ENCODE peak calls at places on chromosome 9, in five cellular contexts. Y is CD4-positive, alpha-beta T cell; K is ovary; F is mammary epithelial cell; J is dorsolateral prefrontal cortex. G is an unnamed sample.

GRCh38 chr9:36690769-36691168 is 118.1 kb downstream of the MELK start:
- DNase-seq in K (no peak), Y (no peak), F (no peak), J (no peak), G (no peak)

GRCh38 chr9:119788876-119789275 is 419.6 kb upstream of the BRINP1 start:
- DNase-seq in J (no peak), F (no peak), K (no peak), Y (no peak), G (no peak)

GRCh38 chr9:134188421-134189166 is 24.2 kb upstream of the RNU6ATAC start:
- DNase-seq in K (peak), F (no peak), Y (no peak), J (peak), G (no peak)

GRCh38 chr9:33452828-33453271 is 5.5 kb upstream of the AQP3 start:
- DNase-seq in Y (peak), K (peak), J (no peak), F (peak), G (peak)

GRCh38 chr9:94680621-94681020 is 41.3 kb upstream of the FBP1 start:
- DNase-seq in Y (no peak), K (no peak), J (no peak), F (no peak), G (no peak)

GRCh38 chr9:78549711-78550110 is 252.8 kb downstream of the PSAT1 start:
- DNase-seq in J (no peak), K (no peak), Y (no peak), F (no peak), G (no peak)

GRCh38 chr9:120892748-120893584 is 16.0 kb upstream of the PHF19 start:
- DNase-seq in K (no peak), J (no peak), Y (peak), F (peak), G (peak)

GRCh38 chr9:5089737-5090136 is 95.7 kb downstream of the INSL6 start:
- DNase-seq in J (no peak), K (no peak), Y (no peak), F (peak), G (no peak)

GRCh38 chr9:4196886-4197285 is 103.0 kb downstream of the GLIS3 start:
- DNase-seq in Y (no peak), J (no peak), F (peak), K (no peak), G (no peak)

GRCh38 chr9:3359778-3360177 is 166.0 kb downstream of the RFX3 start:
- DNase-seq in J (no peak), Y (no peak), F (no peak), K (no peak), G (no peak)

GRCh38 chr9:133708770-133709611 is 29.2 kb downstream of the SARDH start:
- DNase-seq in K (peak), Y (peak), F (no peak), J (no peak), G (no peak)

GRCh38 chr9:131308452-131308851 is 18.9 kb downstream of the PLPP7 start:
- DNase-seq in Y (no peak), K (no peak), J (no peak), F (no peak), G (no peak)

GRCh38 chr9:20321683-20322082 is 300.6 kb downstream of the MLLT3 start:
- DNase-seq in K (no peak), J (no peak), Y (peak), F (no peak), G (no peak)

GRCh38 chr9:12289711-12290110 is 403.5 kb upstream of the TYRP1 start:
- DNase-seq in J (no peak), K (no peak), Y (no peak), F (no peak), G (no peak)

GRCh38 chr9:22649384-22649783 is 202.8 kb downstream of the DMRTA1 start:
- DNase-seq in J (no peak), F (no peak), K (no peak), Y (no peak), G (no peak)

GRCh38 chr9:121776739-121777637 is 125.6 kb downstream of the DAB2IP start:
- DNase-seq in J (no peak), Y (no peak), F (no peak), K (no peak), G (no peak)

GRCh38 chr9:14913366-14913765 is 3.1 kb upstream of the FREM1 start:
- DNase-seq in K (no peak), J (no peak), F (no peak), Y (no peak), G (no peak)

GRCh38 chr9:89842267-89842768 is 237.5 kb downstream of the GADD45G start:
- DNase-seq in K (no peak), Y (no peak), J (no peak), F (no peak), G (no peak)

GRCh38 chr9:99634185-99634584 is 187.5 kb upstream of the NR4A3 start:
- DNase-seq in K (no peak), Y (no peak), J (no peak), F (no peak), G (no peak)

GRCh38 chr9:136847827-136848392 is 1.3 kb upstream of the PHPT1 start:
- DNase-seq in Y (peak), J (no peak), F (peak), K (peak), G (peak)

GRCh38 chr9:37437616-37438015 is 15.1 kb downstream of the GRHPR start:
- DNase-seq in Y (no peak), J (no peak), F (no peak), K (no peak), G (no peak)

GRCh38 chr9:107487521-107488399 is 1.8 kb downstream of the KLF4 start:
- DNase-seq in F (no peak), K (peak), Y (no peak), J (no peak), G (no peak)

DNA sequence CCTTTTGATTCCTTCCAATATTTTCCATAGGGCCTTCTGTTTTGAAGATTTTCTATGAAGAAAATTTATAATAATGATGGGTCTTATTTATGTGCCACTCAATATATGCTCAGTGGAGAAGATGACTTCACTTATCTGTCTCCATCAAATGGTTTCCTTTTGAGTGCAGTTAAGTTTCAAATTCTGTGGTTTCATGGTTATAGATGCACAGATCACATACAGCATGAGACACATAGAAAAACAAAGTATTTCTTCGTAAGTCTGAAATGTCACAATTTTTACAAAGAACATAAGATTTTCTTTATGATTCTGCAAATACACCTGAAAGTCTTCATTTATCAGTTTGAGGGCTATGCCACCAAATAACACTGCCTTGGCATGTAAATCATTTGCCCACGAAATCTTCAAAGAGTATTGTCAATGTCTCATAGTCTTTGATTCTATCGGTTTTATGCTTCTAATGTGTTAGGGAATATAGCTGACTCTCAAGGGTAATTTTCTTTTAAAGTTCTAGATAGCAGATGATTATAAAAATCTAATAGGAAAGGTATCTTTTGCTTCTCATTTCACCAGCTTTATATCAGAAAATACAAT is 14.1 kb downstream of the CFAP95 start:
- DNase-seq in J (no peak), K (no peak), F (no peak), Y (no peak), G (no peak)
- H3K27ac ChIP-seq in J (no peak), K (no peak), F (no peak), Y (no peak), G (no peak)

DNA sequence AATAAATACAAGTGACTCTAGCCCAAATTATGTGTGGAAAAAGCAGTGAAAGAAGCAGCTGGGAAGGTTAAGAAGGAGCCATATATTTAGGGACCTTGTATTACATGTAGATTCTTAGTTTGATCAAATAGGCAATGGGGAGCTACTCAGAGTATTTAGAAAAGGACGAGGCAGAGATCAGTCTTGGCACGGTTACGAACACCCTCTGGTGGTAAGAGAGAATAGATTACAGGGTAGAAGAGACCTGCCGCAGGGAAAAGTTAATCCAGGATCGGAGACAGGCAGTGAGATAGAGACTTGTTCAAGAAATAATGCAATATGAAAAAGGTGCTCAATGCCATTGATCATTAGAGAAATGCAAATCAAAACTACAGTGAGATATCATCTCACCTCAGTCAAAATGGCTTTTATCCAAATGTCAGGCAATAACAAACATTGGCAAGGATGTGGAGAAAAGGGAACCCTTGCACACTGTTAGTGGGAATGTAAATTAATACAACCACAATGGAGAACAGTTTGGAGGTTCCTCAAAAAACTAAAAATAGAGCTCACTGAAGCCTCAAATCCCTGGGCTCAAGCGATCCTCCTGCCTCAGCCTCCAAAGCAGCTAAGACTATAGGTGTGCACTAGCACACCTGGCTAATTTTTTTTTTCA is 12.0 kb downstream of the INIP start:
- DNase-seq in J (no peak), Y (no peak), F (peak), K (peak), G (no peak)
- TF ChIP-seq CTCF in J (peak), Y (no peak), F (peak), K (peak), G (no peak)

GRCh38 chr9:129933709-129934586 is 98.7 kb downstream of the USP20 start:
- DNase-seq in K (no peak), Y (no peak), F (no peak), J (no peak), G (no peak)
- H3K27ac ChIP-seq in K (no peak), Y (peak), F (no peak), J (peak), G (no peak)

GRCh38 chr9:72443855-72444254 is 77.6 kb upstream of the TMC1 start:
- DNase-seq in F (peak), K (no peak), J (no peak), Y (no peak), G (no peak)
- TF ChIP-seq CTCF in F (no peak), K (no peak), J (no peak), Y (no peak), G (no peak)